ENCODE peak calls at places on chromosome 3, in nine cellular contexts. One of them, this sample, is unnamed.

GRCh38 chr3:65575376-65575840 is 463.3 kb downstream of the MAGI1 start:
- DNase-seq in GM12865: no peak
- DNase-seq in left ventricle myocardium superior: no peak
- DNase-seq in activated naive CD8-positive, alpha-beta T cell treated with anti-CD3 and anti-CD28 coated beads for 36 hours: no peak
- DNase-seq in osteocyte: no peak
- DNase-seq in MV-4-11: peak
- DNase-seq in psoas muscle: no peak
- DNase-seq in fibroblast of mammary gland: peak
- DNase-seq in LoVo: no peak
- DNase-seq in this sample: no peak

GRCh38 chr3:184116017-184116416 is 19.1 kb upstream of the EIF2B5 start:
- DNase-seq in fibroblast of mammary gland: no peak
- DNase-seq in LoVo: no peak
- DNase-seq in osteocyte: no peak
- DNase-seq in psoas muscle: no peak
- DNase-seq in GM12865: no peak
- DNase-seq in activated naive CD8-positive, alpha-beta T cell treated with anti-CD3 and anti-CD28 coated beads for 36 hours: no peak
- DNase-seq in left ventricle myocardium superior: no peak
- DNase-seq in MV-4-11: no peak
- DNase-seq in this sample: no peak

GRCh38 chr3:15327941-15328340 is 4.4 kb downstream of the SH3BP5 start:
- DNase-seq in fibroblast of mammary gland: peak
- DNase-seq in MV-4-11: no peak
- DNase-seq in activated naive CD8-positive, alpha-beta T cell treated with anti-CD3 and anti-CD28 coated beads for 36 hours: no peak
- DNase-seq in psoas muscle: peak
- DNase-seq in osteocyte: no peak
- DNase-seq in left ventricle myocardium superior: peak
- DNase-seq in GM12865: peak
- DNase-seq in LoVo: no peak
- DNase-seq in this sample: peak

GRCh38 chr3:77606372-77606771 is 566.5 kb downstream of the ROBO2 start:
- DNase-seq in GM12865: no peak
- DNase-seq in MV-4-11: peak
- DNase-seq in psoas muscle: no peak
- DNase-seq in LoVo: no peak
- DNase-seq in osteocyte: no peak
- DNase-seq in left ventricle myocardium superior: no peak
- DNase-seq in activated naive CD8-positive, alpha-beta T cell treated with anti-CD3 and anti-CD28 coated beads for 36 hours: no peak
- DNase-seq in fibroblast of mammary gland: no peak
- DNase-seq in this sample: no peak

GRCh38 chr3:183296944-183297343 is 43.9 kb downstream of the B3GNT5 start:
- DNase-seq in osteocyte: no peak
- DNase-seq in activated naive CD8-positive, alpha-beta T cell treated with anti-CD3 and anti-CD28 coated beads for 36 hours: no peak
- DNase-seq in MV-4-11: no peak
- DNase-seq in left ventricle myocardium superior: no peak
- DNase-seq in fibroblast of mammary gland: no peak
- DNase-seq in psoas muscle: no peak
- DNase-seq in GM12865: no peak
- DNase-seq in LoVo: no peak
- DNase-seq in this sample: no peak

GRCh38 chr3:55500555-55501340 is 13.6 kb upstream of the WNT5A start:
- DNase-seq in GM12865: no peak
- DNase-seq in left ventricle myocardium superior: no peak
- DNase-seq in psoas muscle: no peak
- DNase-seq in osteocyte: no peak
- DNase-seq in MV-4-11: peak
- DNase-seq in activated naive CD8-positive, alpha-beta T cell treated with anti-CD3 and anti-CD28 coated beads for 36 hours: no peak
- DNase-seq in fibroblast of mammary gland: no peak
- DNase-seq in LoVo: no peak
- DNase-seq in this sample: no peak

GRCh38 chr3:165854696-165855095 is 17.5 kb upstream of the BCHE start:
- DNase-seq in MV-4-11: peak
- DNase-seq in fibroblast of mammary gland: peak
- DNase-seq in GM12865: peak
- DNase-seq in left ventricle myocardium superior: no peak
- DNase-seq in osteocyte: no peak
- DNase-seq in psoas muscle: no peak
- DNase-seq in LoVo: peak
- DNase-seq in activated naive CD8-positive, alpha-beta T cell treated with anti-CD3 and anti-CD28 coated beads for 36 hours: no peak
- DNase-seq in this sample: no peak

GRCh38 chr3:58471025-58471887 is 20.6 kb upstream of the KCTD6 start:
- DNase-seq in MV-4-11: peak
- DNase-seq in psoas muscle: no peak
- DNase-seq in GM12865: no peak
- DNase-seq in osteocyte: peak
- DNase-seq in left ventricle myocardium superior: no peak
- DNase-seq in LoVo: peak
- DNase-seq in activated naive CD8-positive, alpha-beta T cell treated with anti-CD3 and anti-CD28 coated beads for 36 hours: peak
- DNase-seq in fibroblast of mammary gland: peak
- DNase-seq in this sample: no peak

This sample was measured in pulmonary artery endothelial cell.